ENCODE peak calls at places on chromosome 3, in five cellular contexts. S is IMR-90, I is neuronal stem cell, C is H1, X is trophoblast cell. D is an unnamed sample.

GRCh38 chr3:39183231-39184080 is 8.9 kb downstream of the XIRP1 start:
- DNase-seq in S (no peak), I (no peak), C (no peak), X (no peak), D (no peak)

GRCh38 chr3:196643201-196643749 is 3.8 kb downstream of the NRROS start:
- DNase-seq in S (no peak), I (no peak), C (no peak), X (peak; percentile 33), D (no peak)

GRCh38 chr3:156388469-156389150 is 166.3 kb downstream of the SSR3 start:
- DNase-seq in S (peak; percentile 84), I (no peak), C (no peak), X (no peak), D (peak; percentile 84)

GRCh38 chr3:22361465-22361864 is 610.5 kb upstream of the ZNF385D start:
- DNase-seq in S (no peak), I (no peak), C (no peak), X (no peak), D (no peak)

GRCh38 chr3:88542916-88543315 is 393.2 kb downstream of the C3orf38 start:
- DNase-seq in S (no peak), I (no peak), C (no peak), X (no peak), D (no peak)

GRCh38 chr3:58824285-58824684 is 157.7 kb upstream of the FAM3D start:
- DNase-seq in S (peak; percentile 73), I (peak; percentile 51), C (peak; percentile 27), X (peak; percentile 43), D (peak; percentile 36)

GRCh38 chr3:16060358-16060852 is 114.1 kb upstream of the GALNT15 start:
- DNase-seq in S (peak; percentile 100), I (no peak), C (peak; percentile 38), X (peak; percentile 87), D (peak; percentile 99)

GRCh38 chr3:194030372-194030771 is 105.6 kb upstream of the HES1 start:
- DNase-seq in S (no peak), I (no peak), C (no peak), X (no peak), D (no peak)

GRCh38 chr3:148126962-148127361 is 570.7 kb upstream of the AGTR1 start:
- DNase-seq in S (no peak), I (no peak), C (no peak), X (no peak), D (no peak)

GRCh38 chr3:27228805-27229204 is 140.4 kb downstream of the NEK10 start:
- DNase-seq in S (no peak), I (no peak), C (peak; percentile 23), X (no peak), D (no peak)

GRCh38 chr3:27758083-27758482 is 36.0 kb upstream of the EOMES start:
- DNase-seq in S (peak; percentile 71), I (no peak), C (no peak), X (peak; percentile 55), D (peak; percentile 81)

GRCh38 chr3:194617827-194618226 is 15.4 kb downstream of the TMEM44 start:
- DNase-seq in S (peak; percentile 53), I (no peak), C (no peak), X (no peak), D (no peak)

GRCh38 chr3:43086460-43087165 is 19.3 kb downstream of the POMGNT2 start:
- DNase-seq in S (peak; percentile 4), I (no peak), C (no peak), X (no peak), D (peak; percentile 42)

GRCh38 chr3:129415830-129416229 is 12.6 kb downstream of the EFCAB12 start:
- DNase-seq in S (no peak), I (no peak), C (no peak), X (no peak), D (no peak)

GRCh38 chr3:8355346-8355745 is 146.3 kb upstream of the LMCD1 start:
- DNase-seq in S (no peak), I (no peak), C (no peak), X (no peak), D (no peak)

GRCh38 chr3:42771271-42771670 is 1.8 kb downstream of the CCDC13 start:
- DNase-seq in S (no peak), I (no peak), C (no peak), X (no peak), D (no peak)

GRCh38 chr3:31469385-31469784 is 63.3 kb upstream of the STT3B start:
- DNase-seq in S (no peak), I (no peak), C (no peak), X (no peak), D (no peak)

GRCh38 chr3:126432361-126432760 is 37.7 kb downstream of the CFAP100 start:
- DNase-seq in S (peak; percentile 53), I (no peak), C (no peak), X (no peak), D (peak; percentile 5)

GRCh38 chr3:193520738-193521137 is 34.0 kb downstream of the ATP13A4 start:
- DNase-seq in S (no peak), I (no peak), C (no peak), X (peak; percentile 77), D (no peak)

GRCh38 chr3:72907131-72907697 is 19.4 kb downstream of the GXYLT2 start:
- DNase-seq in S (peak; percentile 72), I (no peak), C (no peak), X (no peak), D (no peak)

DNA sequence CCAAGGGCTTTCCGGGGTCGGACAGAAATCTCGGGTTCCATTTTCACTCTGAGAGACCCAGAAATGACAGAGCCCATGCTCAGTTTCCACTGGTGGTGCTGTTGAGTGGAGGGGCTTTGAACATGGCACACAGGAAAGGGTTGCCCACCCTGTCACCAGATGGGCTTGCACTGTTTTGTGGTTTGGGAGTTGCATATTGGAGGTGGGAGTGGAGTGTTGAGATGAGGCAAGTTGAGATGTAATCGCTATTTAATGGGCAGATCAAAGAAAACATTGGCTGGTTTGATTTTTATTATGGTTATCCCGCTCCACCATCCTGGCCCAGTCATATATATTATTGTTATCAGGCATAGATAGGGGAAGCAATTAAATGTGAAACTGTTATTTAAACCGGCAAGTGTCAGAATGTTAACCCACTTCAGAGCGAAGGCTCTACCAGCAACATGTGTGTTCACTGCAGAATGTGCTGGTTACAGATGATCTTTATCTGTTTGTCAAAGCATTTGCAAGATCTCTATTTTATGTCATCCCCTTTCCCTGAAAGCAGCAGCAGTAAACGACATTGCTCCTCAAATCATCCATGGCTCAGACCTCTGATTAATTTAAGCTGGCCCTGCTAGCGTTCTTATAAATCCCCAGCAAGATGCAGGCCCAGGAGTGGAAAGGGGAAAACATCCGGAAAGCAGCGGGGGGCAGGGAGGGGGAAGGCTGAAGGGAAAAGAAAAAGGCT is 58.3 kb upstream of the TSEN2 start:
- DNase-seq in S (no peak), I (no peak), C (no peak), X (peak; percentile 54), D (no peak)
- H3K4me3 ChIP-seq in S (no peak overlapping the region), I (no peak overlapping the region), C (no peak overlapping the region), X (no peak overlapping the region), D (no peak overlapping the region)

GRCh38 chr3:172128852-172129251 is 89.5 kb downstream of the FNDC3B start:
- DNase-seq in S (no peak), I (no peak), C (no peak), X (peak; percentile 21), D (no peak)
- H3K4me1 ChIP-seq in S (peaks cover 35% of the 10 kb centered on the region), I (peaks cover 24% of the 10 kb centered on the region), C (no peaks in the 10 kb centered on the region), X (peaks cover 31% of the 10 kb centered on the region), D (peaks cover 10% of the 10 kb centered on the region)

DNA sequence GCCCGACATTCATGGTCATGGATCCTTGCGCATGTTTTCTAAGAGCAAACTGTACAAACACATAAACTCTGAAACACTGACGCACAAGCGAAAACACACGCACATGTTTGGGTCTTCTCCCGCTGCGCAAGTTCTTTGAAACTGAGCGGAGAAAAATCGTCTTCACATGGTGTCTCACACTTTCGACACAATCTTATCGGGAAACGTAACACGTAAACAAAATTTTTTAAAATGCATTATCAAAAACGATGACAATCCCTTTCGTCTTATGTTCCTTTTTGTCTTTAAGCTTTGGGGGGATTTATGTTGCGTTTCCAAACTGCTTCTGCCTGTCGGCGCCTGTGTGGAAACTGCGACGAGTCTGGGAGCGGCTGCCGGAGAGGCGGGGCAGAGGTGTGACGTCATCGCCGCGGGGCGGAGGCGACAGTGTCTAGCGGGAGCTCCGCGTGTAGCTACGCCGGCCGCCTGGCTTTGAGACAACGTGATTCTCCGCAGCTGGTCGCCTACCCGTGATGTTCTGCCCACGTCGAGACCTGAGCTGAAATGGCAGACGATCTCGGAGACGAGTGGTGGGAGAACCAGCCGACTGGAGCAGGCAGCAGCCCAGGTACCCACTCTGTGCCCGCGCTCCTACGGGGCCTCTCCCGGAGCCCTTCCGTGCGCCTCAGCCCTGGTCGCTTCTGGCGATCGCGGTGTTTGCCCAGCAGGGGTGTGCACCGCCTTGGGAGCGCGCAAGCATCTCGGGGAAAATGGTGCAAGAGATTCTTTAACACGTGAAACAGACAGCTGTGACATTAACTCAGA is at the start of gene CMSS1:
- DNase-seq in S (peak; percentile 90), I (peak; percentile 90), C (peak; percentile 58), X (peak; percentile 94), D (peak; percentile 96)
- H3K14ac ChIP-seq in S (peak within 1 kb of the TSS; percentile 98), I (no peak within 1 kb of the TSS), C (no peak within 1 kb of the TSS), X (peak within 1 kb of the TSS; percentile 41), D (no peak within 1 kb of the TSS)

DNA sequence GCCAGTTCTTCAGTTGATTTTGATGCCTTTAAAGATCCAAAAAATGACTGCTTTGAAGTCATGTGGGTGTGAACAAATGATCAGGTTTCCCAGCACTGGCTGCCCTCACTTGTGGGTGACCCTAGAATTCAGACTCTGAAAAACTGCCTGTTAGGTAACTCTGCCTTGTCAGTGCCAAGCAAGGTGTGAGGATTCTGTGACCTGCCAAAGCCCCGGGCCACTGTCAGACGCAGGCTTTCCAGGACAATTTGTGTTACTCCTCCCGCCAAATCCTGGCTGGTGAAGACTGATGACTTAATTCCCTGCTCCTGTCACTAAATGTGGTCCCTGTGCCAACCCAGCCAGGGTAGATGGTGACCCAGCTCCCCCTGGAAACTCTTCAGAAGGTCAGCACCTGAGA is 99.2 kb upstream of the PSMD6 start:
- DNase-seq in S (no peak), I (no peak), C (no peak), X (no peak), D (no peak)
- H3K4me3 ChIP-seq in S (no peak overlapping the region), I (no peak overlapping the region), C (no peak overlapping the region), X (no peak overlapping the region), D (no peak overlapping the region)

D was measured in mesenchymal stem cell.